ENCODE peak calls at places on chromosomes 2 and 18, in six cellular contexts. H is NCI-H1105 treated with DMSO at 0.1 percent for 48 hours, M is fibroblast of gingiva, D is HCT116, A is KBM-7, Y is astrocyte of the spinal cord. I is an unnamed sample.

GRCh38 chr2:134453476-134453875 is 199.6 kb downstream of the MGAT5 start:
- DNase-seq in D (no peak), H (no peak), A (no peak), Y (no peak), M (no peak), I (no peak)

GRCh38 chr2:111194835-111195621 is 74.3 kb downstream of the BCL2L11 start:
- DNase-seq in A (no peak), D (no peak), H (no peak), M (no peak), Y (peak), I (no peak)

GRCh38 chr2:102064679-102065674 is 73.2 kb downstream of the IL1R2 start:
- DNase-seq in D (no peak), Y (no peak), A (no peak), M (peak), H (no peak), I (no peak)

GRCh38 chr2:186780701-186781316 is 68.2 kb downstream of the ZSWIM2 start:
- DNase-seq in D (peak), M (peak), Y (peak), H (no peak), A (peak), I (peak)

GRCh38 chr2:54966165-54966819 is 84.0 kb downstream of the RTN4 start:
- DNase-seq in H (no peak), M (no peak), A (no peak), Y (no peak), D (no peak), I (no peak)

GRCh38 chr2:33160217-33160616 is 213.5 kb downstream of the LTBP1 start:
- DNase-seq in H (no peak), M (no peak), D (no peak), A (no peak), Y (peak), I (no peak)

GRCh38 chr18:51463483-51464136 is 266.1 kb upstream of the MEX3C start:
- DNase-seq in A (no peak), D (no peak), Y (no peak), H (no peak), M (no peak), I (no peak)

GRCh38 chr18:2961828-2962227 is 51.1 kb downstream of the LPIN2 start:
- DNase-seq in Y (peak), D (no peak), A (peak), M (peak), H (no peak), I (no peak)

GRCh38 chr2:176088048-176088936 is 4.2 kb upstream of the HOXD13 start:
- DNase-seq in Y (peak), H (no peak), A (peak), D (peak), M (peak), I (peak)

GRCh38 chr2:81901017-81901416 is 1596.5 kb upstream of the LRRTM1 start:
- DNase-seq in Y (no peak), H (no peak), M (no peak), A (peak), D (no peak), I (no peak)

GRCh38 chr2:185132501-185133041 is 534.2 kb downstream of the ZNF804A start:
- DNase-seq in D (no peak), Y (no peak), M (no peak), A (no peak), H (no peak), I (no peak)

GRCh38 chr2:72115361-72116080 is 32.1 kb downstream of the CYP26B1 start:
- DNase-seq in D (peak), H (no peak), A (no peak), M (peak), Y (peak), I (no peak)

GRCh38 chr2:73981081-73981968 is 3.4 kb upstream of the TET3 start:
- DNase-seq in A (peak), H (peak), D (peak), M (no peak), Y (no peak), I (peak)

GRCh38 chr2:67446504-67446911 is 49.4 kb downstream of the ETAA1 start:
- DNase-seq in Y (peak), D (no peak), M (no peak), H (peak), A (no peak), I (peak)

GRCh38 chr18:1663879-1664705 is 759.4 kb downstream of the ADCYAP1 start:
- DNase-seq in H (no peak), D (peak), M (no peak), Y (peak), A (peak), I (no peak)

GRCh38 chr2:190418717-190419116 is 10.6 kb downstream of the MFSD6 start:
- DNase-seq in A (no peak), Y (no peak), H (no peak), M (no peak), D (no peak), I (no peak)

GRCh38 chr2:210617732-210618330 is 61.4 kb downstream of the CPS1 start:
- DNase-seq in D (peak), H (peak), Y (peak), A (peak), M (peak), I (peak)

GRCh38 chr2:168396131-168396530 is 59.9 kb upstream of the CERS6 start:
- DNase-seq in H (no peak), A (no peak), D (no peak), M (no peak), Y (peak), I (no peak)

GRCh38 chr2:2647156-2647555 is 316.1 kb upstream of the MYT1L start:
- DNase-seq in D (no peak), A (no peak), Y (peak), H (no peak), M (no peak), I (no peak)

GRCh38 chr18:36348971-36349417 is 51.5 kb downstream of the FHOD3 start:
- DNase-seq in M (no peak), D (no peak), Y (no peak), A (no peak), H (no peak), I (no peak)

GRCh38 chr2:42974303-42974696 is 181.9 kb upstream of the HAAO start:
- DNase-seq in Y (no peak), M (no peak), H (no peak), D (no peak), A (no peak), I (no peak)

GRCh38 chr2:203586151-203586550 is 51.0 kb upstream of the RAPH1 start:
- DNase-seq in M (no peak), A (no peak), H (no peak), D (no peak), Y (no peak), I (no peak)

I was measured in NCI-H1436.